ENCODE peak calls at places on chromosome 14, in ten cellular contexts. D is K562, W is H1, K is A549, L is WTC11, J is SK-N-SH, E is HepG2, X is GM12878, Q is NB4, P is endothelial cell of umbilical vein. M is an unnamed sample.
A peak's percentile ranks its signal among the peaks of the same experiment; 100 is the strongest.

GRCh38 chr14:100790785-100791667 is 34.9 kb upstream of the MEG3 start:
- DNase-seq in W (no peak), K (no peak), P (peak; percentile 5), D (peak; percentile 80), X (no peak), L (no peak), Q (no peak), E (no peak), J (no peak), M (no peak)

GRCh38 chr14:86722612-86723253 is 1192.8 kb downstream of the FLRT2 start:
- DNase-seq in E (peak; percentile 90), P (no peak), W (no peak), D (no peak), Q (no peak), J (no peak), L (no peak), X (no peak), K (no peak), M (no peak)

GRCh38 chr14:70254476-70254961 is 65.8 kb upstream of the SLC8A3 start:
- DNase-seq in J (peak; percentile 78), K (no peak), D (peak; percentile 8), E (peak; percentile 43), X (no peak), L (peak; percentile 46), W (peak; percentile 72), P (peak; percentile 30), Q (peak; percentile 11), M (no peak)

GRCh38 chr14:22646570-22647254 is 2.6 kb upstream of the OR6J1 start:
- DNase-seq in P (no peak), D (no peak), X (no peak), Q (peak; percentile 71), J (no peak), L (no peak), E (no peak), K (no peak), W (no peak), M (no peak)

GRCh38 chr14:69093551-69094421 is 59.1 kb downstream of the DCAF5 start:
- DNase-seq in E (peak; percentile 97), P (peak; percentile 79), J (no peak), X (no peak), K (no peak), D (no peak), L (no peak), Q (no peak), W (no peak), M (no peak)

GRCh38 chr14:90484291-90484690 is 87.5 kb downstream of the CALM1 start:
- DNase-seq in L (no peak), K (no peak), W (no peak), E (no peak), D (no peak), X (no peak), P (no peak), Q (no peak), J (no peak), M (no peak)

GRCh38 chr14:90651976-90652560 is 164.2 kb downstream of the TTC7B start:
- DNase-seq in K (no peak), D (no peak), Q (no peak), L (no peak), P (no peak), E (no peak), X (no peak), W (no peak), J (no peak), M (no peak)

GRCh38 chr14:47665337-47666134 is 9.9 kb downstream of the MDGA2 start:
- DNase-seq in E (no peak), Q (no peak), D (no peak), L (no peak), P (no peak), K (no peak), J (no peak), W (no peak), X (no peak), M (no peak)

GRCh38 chr14:86013663-86014062 is 483.7 kb downstream of the FLRT2 start:
- DNase-seq in W (no peak), D (no peak), X (no peak), Q (no peak), L (no peak), E (peak; percentile 46), P (no peak), K (no peak), J (no peak), M (no peak)

GRCh38 chr14:65077318-65077717 is 25.0 kb downstream of the MAX start:
- DNase-seq in D (no peak), J (no peak), Q (no peak), W (no peak), E (no peak), L (no peak), X (no peak), P (no peak), K (no peak), M (no peak)

GRCh38 chr14:66380143-66380542 is 106.0 kb upstream of the CCDC196 start:
- DNase-seq in Q (no peak), E (no peak), K (no peak), D (no peak), X (no peak), P (peak; percentile 19), L (no peak), W (no peak), J (no peak), M (no peak)

GRCh38 chr14:36021926-36022325 is 154.6 kb downstream of the PTCSC3 start:
- DNase-seq in L (no peak), K (no peak), X (no peak), P (no peak), W (no peak), E (no peak), Q (no peak), J (no peak), D (no peak), M (no peak)

GRCh38 chr14:103126873-103127304 is 3.6 kb downstream of the TNFAIP2 start:
- DNase-seq in E (peak; percentile 63), L (peak; percentile 81), Q (no peak), K (no peak), X (no peak), P (peak; percentile 26), J (peak; percentile 89), D (no peak), W (peak; percentile 83), M (no peak)

GRCh38 chr14:92503756-92504491 is 9.7 kb upstream of the RIN3 start:
- DNase-seq in X (no peak), J (no peak), P (peak; percentile 16), Q (no peak), D (no peak), L (no peak), K (peak; percentile 96), W (no peak), E (peak; percentile 94), M (peak; percentile 88)

DNA sequence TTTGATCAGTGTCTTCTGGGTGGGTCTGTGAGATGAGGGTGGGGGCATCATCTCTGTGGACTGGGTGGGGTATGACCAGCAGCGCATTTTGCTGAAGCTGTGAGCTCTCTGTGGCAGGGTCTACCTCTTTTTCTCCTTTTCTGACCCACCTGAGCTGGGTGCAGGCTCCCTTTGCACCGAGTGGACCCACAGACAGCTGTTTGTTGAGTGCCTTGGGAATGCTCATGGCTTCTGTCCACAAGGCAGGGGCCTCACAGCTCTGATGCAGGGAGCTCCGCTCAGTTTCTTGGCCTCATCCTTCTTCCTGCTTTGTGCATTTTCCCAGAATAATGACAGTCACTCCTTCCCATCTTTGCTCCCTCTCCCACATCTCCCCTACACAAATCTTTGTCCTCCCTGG is 380.6 kb downstream of the DPF3 start:
- DNase-seq in E (no peak), W (no peak), Q (no peak), J (no peak), K (no peak), P (no peak), X (no peak), L (no peak), D (no peak), M (no peak)
- TF ChIP-seq MAX in E (no peak), W (no peak), Q (no peak), J (no peak), K (no peak), P (no peak), X (no peak), L (no peak), D (no peak), M (no peak)

DNA sequence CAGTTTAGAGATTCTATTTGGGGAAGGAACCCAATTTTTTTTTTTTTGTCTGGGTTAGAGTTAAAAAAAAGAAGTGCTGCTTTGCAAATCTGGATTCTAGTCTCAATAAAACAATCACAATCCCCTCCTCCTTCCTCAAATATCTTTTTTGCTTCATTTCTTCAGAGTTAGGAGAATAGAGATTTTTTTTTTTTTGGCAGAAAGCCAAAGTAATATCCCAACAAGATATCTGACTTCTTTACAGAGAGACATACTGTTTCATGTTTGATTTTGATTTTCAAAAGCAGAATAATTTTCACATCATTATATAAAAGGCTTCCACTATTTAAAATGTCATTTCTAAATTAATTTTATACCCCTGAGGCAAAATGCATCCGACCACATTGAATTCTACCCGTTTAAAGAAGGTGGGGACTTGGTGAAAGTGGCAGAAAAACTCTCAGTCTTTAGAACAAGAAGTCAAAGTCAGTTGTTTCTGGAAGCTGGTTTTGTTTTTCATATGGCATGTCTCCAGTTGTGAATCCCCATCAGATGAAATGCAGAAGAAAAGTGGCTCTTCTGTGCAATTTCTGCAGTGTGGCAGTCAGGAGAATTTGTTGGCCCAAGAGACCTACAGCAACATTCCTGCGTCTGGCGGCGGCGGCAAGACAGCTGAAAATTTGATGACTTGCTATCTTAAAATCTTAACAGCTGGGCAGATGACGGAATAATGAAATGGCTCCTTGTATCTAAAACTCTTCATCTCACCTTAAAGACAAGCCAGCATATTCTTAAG is 201.7 kb downstream of the FOXN3 start:
- DNase-seq in K (no peak), E (no peak), J (no peak), D (peak; percentile 8), L (no peak), W (no peak), Q (no peak), P (no peak), X (no peak), M (no peak)
- TF ChIP-seq MAX in K (no peak), E (no peak), J (no peak), D (no peak), L (no peak), W (no peak), Q (no peak), P (no peak), X (no peak), M (no peak)

GRCh38 chr14:67538501-67538900 is 5.4 kb downstream of the PLEKHH1 start:
- DNase-seq in D (no peak), J (no peak), E (no peak), Q (no peak), W (no peak), X (no peak), P (no peak), L (no peak), K (no peak), M (no peak)
- TF ChIP-seq MAX in D (no peak), J (no peak), E (no peak), Q (no peak), W (no peak), X (no peak), P (no peak), L (no peak), K (no peak), M (no peak)

DNA sequence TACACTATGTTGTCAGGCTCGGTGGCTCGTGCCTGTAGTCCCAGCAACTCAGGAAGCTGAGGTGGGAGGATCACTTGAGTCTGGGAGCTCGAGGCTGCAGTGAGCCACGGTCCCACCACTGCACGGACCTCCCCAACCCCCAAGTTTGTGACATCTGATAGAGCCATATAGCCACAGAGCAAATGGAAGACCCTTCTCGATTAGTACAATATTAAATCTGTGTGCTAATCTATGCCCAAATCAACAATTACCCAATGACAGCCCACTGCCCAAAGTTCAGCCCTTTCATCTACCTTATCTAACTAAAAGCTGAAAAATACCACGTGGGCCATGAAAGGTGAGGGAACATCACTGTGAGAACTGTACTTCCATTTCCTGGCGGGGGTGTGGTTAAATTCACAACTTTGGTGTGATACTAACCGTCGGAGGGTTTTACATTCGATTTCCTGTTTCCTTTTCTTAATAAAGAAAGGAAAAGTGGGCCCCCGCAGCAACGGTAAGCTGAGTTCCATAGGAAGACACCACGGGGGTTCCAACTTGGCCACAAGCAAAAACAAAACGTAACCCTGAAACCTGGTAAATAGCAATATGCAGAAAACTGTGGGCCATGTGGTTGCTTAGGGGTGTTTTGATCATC is 31.2 kb upstream of the FOS start:
- DNase-seq in Q (no peak), X (peak; percentile 40), K (no peak), P (no peak), J (no peak), E (peak; percentile 77), D (no peak), W (no peak), L (no peak), M (no peak)
- TF ChIP-seq MAX in Q (no peak), X (no peak), K (no peak), P (no peak), J (no peak), E (peak; percentile 62), D (no peak), W (no peak), L (no peak), M (no peak)